ENCODE peak calls at places on chromosomes 12 and 14, in nine cellular contexts. P, U, Z, K, Y, F, L, B and X are unnamed samples.

GRCh38 chr12:28258998-28259397 is 68.7 kb downstream of the CCDC91 start:
- DNase-seq in Y (no peak), P (no peak), Z (no peak), U (peak; percentile 28), L (peak; percentile 20), F (no peak), K (no peak), B (no peak), X (no peak)

GRCh38 chr14:34722723-34723545 is 8.5 kb upstream of the CFL2 start:
- DNase-seq in Y (no peak), F (no peak), L (peak; percentile 78), B (peak; percentile 26), P (peak; percentile 77), Z (peak; percentile 57), K (peak; percentile 37), U (peak; percentile 79), X (peak; percentile 71)

GRCh38 chr14:56081139-56081538 is 37.1 kb upstream of the PELI2 start:
- DNase-seq in Z (no peak), B (no peak), U (no peak), P (no peak), L (peak; percentile 4), K (no peak), F (no peak), Y (no peak), X (no peak)

GRCh38 chr14:52318829-52319604 is 4.9 kb downstream of the PTGER2 start:
- DNase-seq in B (no peak), U (no peak), Z (no peak), K (no peak), Y (no peak), P (no peak), L (no peak), F (no peak), X (no peak)

GRCh38 chr14:101502761-101503392 is 58.4 kb upstream of the DIO3 start:
- DNase-seq in K (no peak), Z (no peak), Y (no peak), P (no peak), B (no peak), U (no peak), F (peak; percentile 67), L (no peak), X (no peak)

GRCh38 chr12:115232455-115233156 is 548.6 kb upstream of the TBX3 start:
- DNase-seq in L (peak; percentile 51), B (no peak), F (no peak), P (no peak), U (peak; percentile 83), Y (no peak), K (peak; percentile 70), Z (no peak), X (no peak)

GRCh38 chr14:100692859-100693558 is 33.7 kb upstream of the DLK1 start:
- DNase-seq in Y (no peak), P (no peak), L (peak; percentile 50), F (no peak), B (no peak), K (peak; percentile 97), U (peak; percentile 78), Z (no peak), X (no peak)

GRCh38 chr12:94873368-94874085 is 130.0 kb downstream of the NDUFA12 start:
- DNase-seq in L (no peak), P (peak; percentile 91), Y (no peak), F (no peak), B (peak; percentile 66), U (no peak), K (no peak), Z (peak; percentile 28), X (peak; percentile 92)

GRCh38 chr12:124391340-124392261 is 96.7 kb downstream of the RFLNA start:
- DNase-seq in B (no peak), P (peak; percentile 84), F (no peak), Z (peak; percentile 75), U (peak; percentile 64), Y (peak; percentile 28), K (no peak), L (peak; percentile 47), X (peak; percentile 86)

GRCh38 chr12:93292731-93293566 is 84.8 kb upstream of the NUDT4 start:
- DNase-seq in L (no peak), Z (no peak), Y (no peak), U (no peak), P (no peak), B (no peak), K (no peak), F (no peak), X (no peak)

GRCh38 chr12:91937033-91937432 is 208.6 kb downstream of the BTG1 start:
- DNase-seq in U (no peak), Z (no peak), L (no peak), K (no peak), Y (no peak), P (no peak), B (no peak), F (no peak), X (no peak)

GRCh38 chr12:131940121-131940520 is 9.6 kb upstream of the EP400 start:
- DNase-seq in L (no peak), Y (no peak), K (no peak), P (no peak), Z (no peak), F (peak; percentile 74), U (no peak), B (no peak), X (no peak)

GRCh38 chr12:92745874-92746553 is 43.2 kb downstream of the PLEKHG7 start:
- DNase-seq in F (peak; percentile 83), Z (no peak), K (peak; percentile 87), B (peak; percentile 26), L (peak; percentile 98), Y (no peak), U (peak; percentile 77), P (no peak), X (no peak)

GRCh38 chr12:132291402-132292175 is 37.8 kb downstream of the GALNT9 start:
- DNase-seq in K (no peak), Y (no peak), F (no peak), P (no peak), B (no peak), Z (no peak), L (no peak), U (no peak), X (no peak)

GRCh38 chr12:58028294-58028693 is 86.9 kb downstream of the ATP23 start:
- DNase-seq in U (no peak), Z (no peak), F (no peak), L (no peak), K (no peak), P (no peak), Y (no peak), B (peak; percentile 13), X (no peak)

GRCh38 chr14:21102472-21103164 is 1.8 kb downstream of the TMEM253 start:
- DNase-seq in K (no peak), Y (no peak), B (peak; percentile 14), Z (peak; percentile 44), F (peak; percentile 66), P (no peak), L (no peak), U (no peak), X (peak; percentile 30)

GRCh38 chr12:41254004-41254403 is 65.9 kb downstream of the PDZRN4 start:
- DNase-seq in Z (no peak), B (no peak), P (no peak), F (no peak), U (no peak), K (no peak), Y (no peak), L (no peak), X (no peak)

DNA sequence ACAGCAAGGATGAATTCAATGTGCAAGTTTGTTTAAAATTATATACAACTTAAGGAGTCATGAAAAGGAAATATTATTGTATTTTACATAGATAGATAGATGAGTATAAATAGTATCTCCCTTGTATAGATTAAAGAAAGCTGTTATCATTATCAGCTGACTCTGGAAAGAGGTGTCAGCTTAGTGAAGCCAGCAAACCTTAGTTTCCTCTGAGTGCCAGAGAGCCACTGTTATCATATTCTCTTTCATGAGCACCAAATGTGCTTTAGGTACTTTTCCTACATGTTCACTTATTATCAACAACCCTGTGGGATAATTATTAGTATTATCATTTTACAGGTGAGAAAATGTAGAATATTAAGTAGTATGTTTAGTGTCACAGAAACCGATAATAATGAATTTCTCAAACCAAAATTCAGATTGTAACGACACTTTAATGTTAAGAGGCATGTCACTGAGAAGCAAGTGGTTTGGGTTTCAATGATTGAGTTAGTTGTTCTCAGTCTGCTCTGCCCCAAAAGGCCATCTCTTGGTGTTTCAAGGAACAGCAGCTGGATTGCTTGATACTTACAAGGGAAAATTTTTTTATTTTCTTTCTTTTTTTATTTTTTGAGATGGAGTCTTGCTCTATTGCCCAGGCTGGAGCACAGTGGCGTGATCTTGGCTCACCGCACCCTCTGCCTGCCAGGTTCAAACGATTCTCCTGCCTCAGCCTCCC is 53.7 kb downstream of the PLEKHA5 start:
- DNase-seq in L (peak; percentile 64), K (peak; percentile 38), Z (no peak), Y (no peak), B (no peak), F (no peak), U (peak; percentile 77), P (no peak), X (no peak)
- TF ChIP-seq CTCF in L (peak; percentile 69), K (peak; percentile 70), Z (no peak), Y (no peak), B (no peak), F (no peak), U (peak; percentile 66), P (no peak), X (no peak)

GRCh38 chr14:22131749-22132476 is 457.1 kb downstream of the DAD1 start:
- DNase-seq in Z (peak; percentile 39), Y (no peak), B (no peak), F (no peak), L (no peak), P (no peak), U (peak; percentile 13), K (no peak), X (no peak)
- TF ChIP-seq CTCF in Z (peak; percentile 89), Y (peak; percentile 61), B (no peak), F (no peak), L (peak; percentile 44), P (no peak), U (peak; percentile 57), K (peak; percentile 67), X (peak; percentile 36)

GRCh38 chr14:78927261-78927660 is 757.1 kb downstream of the NRXN3 start:
- DNase-seq in F (no peak), Z (no peak), B (no peak), L (no peak), K (no peak), P (no peak), U (no peak), Y (no peak), X (no peak)
- TF ChIP-seq CTCF in F (no peak), Z (no peak), B (no peak), L (no peak), K (no peak), P (no peak), U (no peak), Y (no peak), X (no peak)

DNA sequence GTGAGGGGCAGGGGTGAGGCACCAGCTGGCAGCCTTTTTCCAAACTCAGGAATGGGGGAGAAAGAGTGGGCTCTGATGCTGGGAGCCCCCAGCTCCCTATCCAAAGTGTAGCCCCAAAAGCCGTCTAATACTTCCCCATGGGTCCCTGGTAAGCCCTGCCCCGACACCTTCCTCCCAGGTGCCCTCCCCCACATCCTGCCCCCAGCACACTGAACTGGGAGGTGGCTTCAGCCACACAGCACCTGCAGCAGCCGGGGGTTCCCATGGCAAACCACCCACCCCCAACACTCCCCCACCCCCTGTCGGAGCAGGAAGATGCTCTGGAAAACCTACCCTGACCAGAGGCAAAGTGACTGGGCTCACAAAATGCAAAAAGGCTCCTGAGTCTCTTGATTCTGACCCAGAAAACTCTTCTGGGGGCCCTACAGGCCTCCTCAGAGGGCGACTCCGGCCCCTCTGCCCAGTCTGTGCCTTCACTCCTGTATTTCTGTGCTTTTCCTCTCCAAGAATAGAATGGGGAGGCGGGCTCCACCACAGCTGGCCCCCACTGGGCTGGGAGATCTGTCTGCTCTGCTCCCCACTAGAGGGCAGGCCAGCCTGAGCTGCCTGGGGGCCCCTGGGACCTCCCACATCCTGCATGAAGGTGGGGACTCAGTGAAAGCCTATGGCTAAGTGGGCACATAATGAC is 81.6 kb downstream of the ITPK1 start:
- DNase-seq in K (no peak), P (peak; percentile 93), Z (peak; percentile 63), Y (no peak), L (no peak), B (no peak), F (no peak), U (no peak), X (peak; percentile 85)
- TF ChIP-seq CTCF in K (peak; percentile 77), P (peak; percentile 73), Z (peak; percentile 86), Y (peak; percentile 78), L (peak; percentile 32), B (peak; percentile 18), F (no peak), U (peak; percentile 65), X (peak; percentile 81)